ENCODE peak calls at places on chromosomes 7 and 10, in eight cellular contexts. E is heart right ventricle, W is tibial artery, Q is Peyer's patch, K is HCT116, O is hepatocyte, U is left ventricle myocardium inferior, Z is pancreas. F is an unnamed sample.

GRCh38 chr10:5948208-5948585 is 29.1 kb downstream of the IL15RA start:
- DNase-seq in E (no peak), Z (no peak), O (no peak), U (no peak), W (no peak), K (no peak), Q (no peak), F (no peak)

GRCh38 chr7:92598310-92598981 is 8.3 kb upstream of the FAM133B start:
- DNase-seq in O (no peak), Z (no peak), K (no peak), W (no peak), E (no peak), Q (no peak), U (no peak), F (no peak)

GRCh38 chr10:118682518-118682917 is 72.3 kb downstream of the CACUL1 start:
- DNase-seq in K (no peak), E (no peak), W (no peak), Q (no peak), Z (no peak), U (no peak), O (no peak), F (no peak)

GRCh38 chr7:29684787-29685650 is 121.3 kb upstream of the WIPF3 start:
- DNase-seq in U (peak; percentile 83), E (peak; percentile 84), Q (peak; percentile 83), Z (peak; percentile 82), O (peak; percentile 90), W (peak; percentile 85), K (peak; percentile 23), F (peak; percentile 75)

GRCh38 chr10:99681553-99681952 is 22.2 kb downstream of the ENTPD7 start:
- DNase-seq in Q (no peak), K (no peak), W (no peak), Z (peak; percentile 29), U (no peak), E (no peak), O (no peak), F (no peak)

GRCh38 chr7:22251284-22251683 is 105.7 kb downstream of the RAPGEF5 start:
- DNase-seq in U (no peak), E (no peak), Z (no peak), O (no peak), Q (no peak), K (no peak), W (no peak), F (no peak)

GRCh38 chr7:138354066-138354465 is 106.0 kb upstream of the TRIM24 start:
- DNase-seq in O (no peak), K (no peak), W (no peak), Q (no peak), E (no peak), Z (no peak), U (no peak), F (no peak)

GRCh38 chr10:7686351-7687171 is 16.6 kb upstream of the ITIH2 start:
- DNase-seq in U (no peak), E (no peak), O (peak; percentile 27), K (no peak), W (no peak), Q (no peak), Z (no peak), F (no peak)

GRCh38 chr7:43868181-43868580 is 1.1 kb downstream of the MRPS24 start:
- DNase-seq in W (no peak), E (no peak), U (no peak), Q (no peak), K (no peak), O (no peak), Z (no peak), F (no peak)

GRCh38 chr7:80277434-80278427 is 143.1 kb downstream of the GNAI1 start:
- DNase-seq in Z (no peak), U (no peak), E (no peak), W (no peak), K (peak; percentile 92), O (peak; percentile 57), Q (no peak), F (no peak)

GRCh38 chr7:87083865-87084519 is 24.5 kb upstream of the ELAPOR2 start:
- DNase-seq in U (no peak), Q (no peak), E (no peak), Z (no peak), K (no peak), O (no peak), W (no peak), F (no peak)

GRCh38 chr10:68876246-68876918 is 24.7 kb upstream of the DDX50 start:
- DNase-seq in Z (no peak), U (no peak), Q (peak; percentile 86), E (no peak), W (no peak), O (peak; percentile 77), K (no peak), F (no peak)

GRCh38 chr10:89555688-89556445 is 20.5 kb upstream of the SLC16A12 start:
- DNase-seq in W (no peak), Z (no peak), Q (no peak), K (no peak), E (no peak), U (no peak), O (peak; percentile 15), F (no peak)

GRCh38 chr7:27995228-27995627 is 185.4 kb downstream of the JAZF1 start:
- DNase-seq in U (no peak), O (no peak), K (no peak), Q (no peak), E (no peak), Z (no peak), W (no peak), F (no peak)

GRCh38 chr10:58508316-58508715 is 4.4 kb upstream of the BICC1 start:
- DNase-seq in E (no peak), U (no peak), Q (no peak), O (no peak), K (no peak), W (no peak), Z (no peak), F (no peak)

GRCh38 chr7:55339033-55339995 is 25.8 kb upstream of the LANCL2 start:
- DNase-seq in U (no peak), Q (no peak), K (no peak), E (no peak), W (no peak), Z (no peak), O (no peak), F (no peak)

GRCh38 chr7:71377469-71377868 is 245.5 kb downstream of the GALNT17 start:
- DNase-seq in U (no peak), W (no peak), Q (no peak), Z (no peak), K (no peak), E (no peak), O (no peak), F (no peak)

GRCh38 chr7:71377062-71377461 is 245.1 kb downstream of the GALNT17 start:
- DNase-seq in U (no peak), O (no peak), E (no peak), Q (no peak), Z (no peak), K (no peak), W (no peak), F (no peak)

DNA sequence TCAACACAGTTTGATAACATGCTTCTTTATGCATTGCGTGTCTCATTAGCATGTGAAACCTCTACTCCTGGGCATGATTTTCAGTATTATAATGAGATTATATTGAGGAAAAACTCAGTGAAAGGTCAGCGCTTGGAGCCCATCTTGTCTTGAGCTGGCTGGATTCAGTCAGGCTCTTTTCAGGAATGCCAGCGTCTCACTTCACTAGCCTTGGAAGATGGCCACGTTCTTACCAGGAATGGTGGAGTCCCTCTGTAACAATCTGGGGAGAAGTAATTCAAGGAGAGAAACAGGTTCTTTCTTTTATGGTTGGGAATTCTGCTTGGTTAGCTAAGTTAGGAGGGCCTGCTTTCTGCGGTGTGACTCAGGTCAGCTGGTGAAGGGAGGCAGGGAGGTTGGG is 241.0 kb downstream of the GALNT17 start:
- DNase-seq in K (no peak), Z (no peak), E (no peak), Q (no peak), O (no peak), W (no peak), U (no peak), F (no peak)
- H3K4me1 ChIP-seq in K (no peaks in the 10 kb centered on the region), Z (no peaks in the 10 kb centered on the region), E (no peaks in the 10 kb centered on the region), Q (no peaks in the 10 kb centered on the region), O (no peaks in the 10 kb centered on the region), W (peaks cover 7% of the 10 kb centered on the region), U (no peaks in the 10 kb centered on the region), F (no peaks in the 10 kb centered on the region)

GRCh38 chr7:158745057-158745715 is 40.6 kb upstream of the NCAPG2 start:
- DNase-seq in Z (no peak), W (no peak), Q (peak; percentile 39), O (no peak), E (no peak), K (no peak), U (no peak), F (no peak)
- H3K4me1 ChIP-seq in Z (no peaks in the 10 kb centered on the region), W (no peaks in the 10 kb centered on the region), Q (no peaks in the 10 kb centered on the region), O (peaks cover 9% of the 10 kb centered on the region), E (no peaks in the 10 kb centered on the region), K (no peaks in the 10 kb centered on the region), U (peaks cover 4% of the 10 kb centered on the region), F (no peaks in the 10 kb centered on the region)

DNA sequence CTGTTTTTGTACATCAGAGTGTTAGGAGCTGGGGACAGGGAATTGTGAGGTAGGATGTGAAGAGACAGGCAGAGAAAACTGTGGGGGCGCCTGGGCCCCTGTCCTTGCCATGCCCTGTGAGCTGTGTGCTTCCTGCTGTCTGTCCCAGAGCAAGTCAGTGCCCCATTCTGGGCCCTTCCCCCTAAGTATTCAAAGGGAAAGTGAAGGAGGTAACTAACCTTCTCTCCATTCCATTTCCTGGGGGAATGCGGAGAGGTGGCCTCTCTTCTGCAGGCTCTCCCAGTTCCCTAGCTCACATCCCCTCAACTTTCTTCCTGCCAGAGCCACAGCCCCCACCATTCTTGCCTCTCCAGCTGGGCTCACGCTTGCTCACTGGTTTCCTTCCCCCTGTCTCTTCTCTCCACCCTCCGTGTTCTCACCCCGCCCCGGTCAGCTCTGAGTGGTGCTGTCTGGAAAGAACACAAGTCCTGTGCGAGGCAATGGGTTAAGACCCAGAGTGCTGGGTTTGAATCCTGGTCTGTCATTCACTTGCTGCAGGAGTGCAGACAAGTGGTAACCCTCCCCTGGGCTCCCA is 9.7 kb upstream of the VSIR start:
- DNase-seq in E (no peak), K (no peak), W (no peak), O (no peak), Q (no peak), Z (no peak), U (peak; percentile 40), F (no peak)
- H3K4me1 ChIP-seq in E (peaks cover 18% of the 10 kb centered on the region), K (no peaks in the 10 kb centered on the region), W (no peaks in the 10 kb centered on the region), O (no peaks in the 10 kb centered on the region), Q (no peaks in the 10 kb centered on the region), Z (no peaks in the 10 kb centered on the region), U (peaks cover 17% of the 10 kb centered on the region), F (no peaks in the 10 kb centered on the region)

GRCh38 chr10:124707546-124707945 is 36.6 kb downstream of the FAM53B start:
- DNase-seq in O (no peak), E (no peak), Z (no peak), Q (no peak), W (no peak), K (no peak), U (no peak), F (no peak)

GRCh38 chr10:124705021-124705740 is 39.0 kb downstream of the FAM53B start:
- DNase-seq in U (no peak), O (no peak), Z (no peak), K (no peak), E (no peak), W (no peak), Q (no peak), F (no peak)

GRCh38 chr10:124705817-124706461 is 38.2 kb downstream of the FAM53B start:
- DNase-seq in Q (no peak), Z (no peak), K (no peak), E (no peak), U (no peak), O (no peak), W (no peak), F (no peak)

GRCh38 chr10:124706876-124707516 is 37.2 kb downstream of the FAM53B start:
- DNase-seq in W (no peak), K (no peak), Z (no peak), O (no peak), E (no peak), Q (no peak), U (no peak), F (no peak)

GRCh38 chr10:124706462-124706857 is 37.7 kb downstream of the FAM53B start:
- DNase-seq in K (no peak), W (no peak), Q (no peak), U (no peak), O (no peak), Z (no peak), E (no peak), F (no peak)
- H3K4me1 ChIP-seq in K (peaks cover 17% of the 10 kb centered on the region), W (peaks cover 35% of the 10 kb centered on the region), Q (peaks cover 76% of the 10 kb centered on the region), U (peaks cover 100% of the 10 kb centered on the region), O (peaks cover 41% of the 10 kb centered on the region), Z (peaks cover 39% of the 10 kb centered on the region), E (peaks cover 100% of the 10 kb centered on the region), F (peaks cover 74% of the 10 kb centered on the region)

F was measured in uterus.